ENCODE peak calls at places on chromosomes 12 and 14, in nine cellular contexts. One of them, this sample, is unnamed.

GRCh38 chr14:59332727-59333126 is 132.5 kb downstream of the GPR135 start:
- DNase-seq in mucosa of descending colon: no peak
- DNase-seq in fibroblast of lung: peak; percentile 84
- DNase-seq in body of pancreas: no peak
- DNase-seq in A549: peak; percentile 41
- DNase-seq in CD8-positive, alpha-beta T cell: no peak
- DNase-seq in heart right ventricle: peak; percentile 43
- DNase-seq in BJ: no peak
- DNase-seq in Panc1: no peak
- DNase-seq in this sample: peak; percentile 86

GRCh38 chr12:95243497-95244183 is 26.0 kb downstream of the VEZT start:
- DNase-seq in fibroblast of lung: no peak
- DNase-seq in heart right ventricle: no peak
- DNase-seq in BJ: no peak
- DNase-seq in CD8-positive, alpha-beta T cell: no peak
- DNase-seq in body of pancreas: no peak
- DNase-seq in mucosa of descending colon: no peak
- DNase-seq in A549: no peak
- DNase-seq in Panc1: no peak
- DNase-seq in this sample: no peak

GRCh38 chr14:89165189-89165809 is 251.7 kb downstream of the FOXN3 start:
- DNase-seq in mucosa of descending colon: no peak
- DNase-seq in body of pancreas: peak; percentile 21
- DNase-seq in CD8-positive, alpha-beta T cell: no peak
- DNase-seq in Panc1: no peak
- DNase-seq in A549: no peak
- DNase-seq in BJ: no peak
- DNase-seq in fibroblast of lung: no peak
- DNase-seq in heart right ventricle: peak; percentile 19
- DNase-seq in this sample: peak; percentile 21

GRCh38 chr12:91098942-91099341 is 12.4 kb downstream of the LUM start:
- DNase-seq in mucosa of descending colon: peak; percentile 15
- DNase-seq in Panc1: no peak
- DNase-seq in body of pancreas: peak; percentile 40
- DNase-seq in CD8-positive, alpha-beta T cell: no peak
- DNase-seq in heart right ventricle: no peak
- DNase-seq in BJ: peak; percentile 72
- DNase-seq in A549: peak; percentile 26
- DNase-seq in fibroblast of lung: peak; percentile 95
- DNase-seq in this sample: peak; percentile 93

GRCh38 chr14:38139926-38140325 is 67.8 kb upstream of the SSTR1 start:
- DNase-seq in A549: no peak
- DNase-seq in CD8-positive, alpha-beta T cell: no peak
- DNase-seq in fibroblast of lung: no peak
- DNase-seq in mucosa of descending colon: no peak
- DNase-seq in heart right ventricle: no peak
- DNase-seq in BJ: no peak
- DNase-seq in body of pancreas: no peak
- DNase-seq in Panc1: no peak
- DNase-seq in this sample: no peak

GRCh38 chr12:41919526-41920305 is 225.0 kb downstream of the GXYLT1 start:
- DNase-seq in CD8-positive, alpha-beta T cell: no peak
- DNase-seq in Panc1: no peak
- DNase-seq in heart right ventricle: no peak
- DNase-seq in BJ: no peak
- DNase-seq in fibroblast of lung: no peak
- DNase-seq in mucosa of descending colon: no peak
- DNase-seq in A549: no peak
- DNase-seq in body of pancreas: no peak
- DNase-seq in this sample: no peak

GRCh38 chr12:25958254-25959068 is at the start of gene RASSF8:
- DNase-seq in BJ: no peak
- DNase-seq in heart right ventricle: peak; percentile 79
- DNase-seq in CD8-positive, alpha-beta T cell: no peak
- DNase-seq in Panc1: no peak
- DNase-seq in A549: peak; percentile 62
- DNase-seq in mucosa of descending colon: peak; percentile 60
- DNase-seq in body of pancreas: peak; percentile 77
- DNase-seq in fibroblast of lung: peak; percentile 73
- DNase-seq in this sample: peak; percentile 66

GRCh38 chr14:65290830-65291229 is 121.7 kb upstream of the FUT8 start:
- DNase-seq in CD8-positive, alpha-beta T cell: no peak
- DNase-seq in BJ: peak; percentile 51
- DNase-seq in mucosa of descending colon: no peak
- DNase-seq in body of pancreas: no peak
- DNase-seq in heart right ventricle: no peak
- DNase-seq in fibroblast of lung: peak; percentile 62
- DNase-seq in A549: peak; percentile 42
- DNase-seq in Panc1: no peak
- DNase-seq in this sample: peak; percentile 77

GRCh38 chr14:63701614-63702291 is 26.1 kb downstream of the SGPP1 start:
- DNase-seq in BJ: no peak
- DNase-seq in heart right ventricle: no peak
- DNase-seq in body of pancreas: no peak
- DNase-seq in fibroblast of lung: no peak
- DNase-seq in mucosa of descending colon: no peak
- DNase-seq in Panc1: no peak
- DNase-seq in A549: no peak
- DNase-seq in CD8-positive, alpha-beta T cell: no peak
- DNase-seq in this sample: no peak

GRCh38 chr14:35747379-35747778 is 61.7 kb downstream of the RALGAPA1 start:
- DNase-seq in fibroblast of lung: peak; percentile 76
- DNase-seq in Panc1: no peak
- DNase-seq in BJ: no peak
- DNase-seq in A549: peak; percentile 40
- DNase-seq in mucosa of descending colon: no peak
- DNase-seq in CD8-positive, alpha-beta T cell: no peak
- DNase-seq in body of pancreas: no peak
- DNase-seq in heart right ventricle: no peak
- DNase-seq in this sample: peak; percentile 5

GRCh38 chr12:110637869-110638441 is 24.0 kb downstream of the TCTN1 start:
- DNase-seq in body of pancreas: no peak
- DNase-seq in fibroblast of lung: no peak
- DNase-seq in Panc1: no peak
- DNase-seq in BJ: no peak
- DNase-seq in A549: no peak
- DNase-seq in heart right ventricle: no peak
- DNase-seq in CD8-positive, alpha-beta T cell: no peak
- DNase-seq in mucosa of descending colon: no peak
- DNase-seq in this sample: no peak

GRCh38 chr14:33280646-33281045 is 342.0 kb downstream of the NPAS3 start:
- DNase-seq in A549: no peak
- DNase-seq in Panc1: no peak
- DNase-seq in CD8-positive, alpha-beta T cell: no peak
- DNase-seq in body of pancreas: no peak
- DNase-seq in heart right ventricle: no peak
- DNase-seq in BJ: no peak
- DNase-seq in fibroblast of lung: peak; percentile 5
- DNase-seq in mucosa of descending colon: no peak
- DNase-seq in this sample: peak; percentile 4

GRCh38 chr12:112979281-112979680 is 962 bp downstream of the OAS2 start:
- DNase-seq in CD8-positive, alpha-beta T cell: peak; percentile 69
- DNase-seq in BJ: no peak
- DNase-seq in Panc1: no peak
- DNase-seq in A549: no peak
- DNase-seq in heart right ventricle: no peak
- DNase-seq in mucosa of descending colon: no peak
- DNase-seq in fibroblast of lung: no peak
- DNase-seq in body of pancreas: no peak
- DNase-seq in this sample: no peak

GRCh38 chr12:106710143-106710893 is 64.2 kb upstream of the RIC8B start:
- DNase-seq in CD8-positive, alpha-beta T cell: no peak
- DNase-seq in A549: no peak
- DNase-seq in BJ: no peak
- DNase-seq in body of pancreas: no peak
- DNase-seq in mucosa of descending colon: no peak
- DNase-seq in Panc1: no peak
- DNase-seq in fibroblast of lung: no peak
- DNase-seq in heart right ventricle: no peak
- DNase-seq in this sample: no peak

GRCh38 chr12:113862570-113863454 is 103.3 kb downstream of the RBM19 start:
- DNase-seq in body of pancreas: no peak
- DNase-seq in BJ: peak; percentile 25
- DNase-seq in CD8-positive, alpha-beta T cell: no peak
- DNase-seq in mucosa of descending colon: no peak
- DNase-seq in fibroblast of lung: peak; percentile 87
- DNase-seq in A549: peak; percentile 20
- DNase-seq in Panc1: no peak
- DNase-seq in heart right ventricle: no peak
- DNase-seq in this sample: peak; percentile 87

DNA sequence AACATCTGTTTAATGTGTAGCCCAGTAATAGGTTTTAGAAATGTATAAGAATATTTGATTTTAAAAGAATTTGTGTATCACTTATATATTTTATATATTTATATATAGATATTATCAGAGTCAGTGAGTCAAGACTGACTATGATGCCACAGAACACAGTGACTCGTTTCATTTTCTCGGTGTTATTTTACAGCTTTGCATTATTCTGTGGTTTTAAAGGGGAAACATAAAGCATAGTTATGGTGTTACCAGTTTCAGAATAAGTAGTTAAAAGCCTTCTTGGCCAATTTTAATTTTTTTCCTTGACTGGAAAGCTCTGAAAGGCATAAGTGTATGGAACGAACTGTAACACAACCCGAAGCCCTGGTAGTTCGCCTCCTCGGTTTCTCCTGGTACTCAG is 91.0 kb downstream of the GRIP1 start:
- DNase-seq in mucosa of descending colon: no peak
- DNase-seq in heart right ventricle: no peak
- DNase-seq in fibroblast of lung: peak; percentile 5
- DNase-seq in body of pancreas: no peak
- DNase-seq in Panc1: no peak
- DNase-seq in CD8-positive, alpha-beta T cell: no peak
- DNase-seq in BJ: no peak
- DNase-seq in A549: no peak
- DNase-seq in this sample: no peak
- H3K4me3 ChIP-seq in mucosa of descending colon: no peak overlapping the region
- H3K4me3 ChIP-seq in heart right ventricle: no peak overlapping the region
- H3K4me3 ChIP-seq in fibroblast of lung: no peak overlapping the region
- H3K4me3 ChIP-seq in body of pancreas: no peak overlapping the region
- H3K4me3 ChIP-seq in Panc1: no peak overlapping the region
- H3K4me3 ChIP-seq in CD8-positive, alpha-beta T cell: no peak overlapping the region
- H3K4me3 ChIP-seq in BJ: no peak overlapping the region
- H3K4me3 ChIP-seq in A549: no peak overlapping the region
- H3K4me3 ChIP-seq in this sample: no peak overlapping the region

DNA sequence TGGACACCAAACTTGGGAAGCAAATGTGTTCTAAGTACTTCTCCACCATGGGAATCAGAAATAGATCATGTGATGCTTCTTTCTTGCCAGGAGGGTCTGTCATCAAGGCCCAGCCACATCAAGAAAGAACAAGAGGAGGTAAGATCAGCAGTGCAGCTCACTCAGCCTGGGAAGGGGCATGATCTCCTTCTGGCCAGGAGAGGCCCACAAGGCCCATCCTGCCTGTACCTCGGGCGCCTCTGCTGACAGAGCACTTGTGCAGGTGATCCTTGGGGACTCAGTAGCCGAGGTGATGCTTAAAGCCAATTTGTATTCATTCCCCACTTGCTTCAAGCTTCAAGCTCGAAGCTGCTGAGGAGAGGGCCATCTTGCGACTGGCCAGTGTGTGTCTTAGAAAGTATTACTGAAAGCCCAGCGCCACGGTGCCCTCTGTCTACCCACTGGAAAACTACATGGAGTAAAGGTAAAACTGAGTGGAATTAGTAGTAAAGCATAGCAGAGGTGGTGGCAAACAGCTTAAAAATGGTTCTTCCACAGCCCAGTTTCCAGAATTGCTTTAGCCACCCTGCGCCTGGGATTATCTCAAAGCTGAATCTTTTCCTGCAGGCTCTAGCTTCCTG is 26.2 kb downstream of the RTRAF start:
- DNase-seq in Panc1: no peak
- DNase-seq in heart right ventricle: peak; percentile 46
- DNase-seq in mucosa of descending colon: no peak
- DNase-seq in CD8-positive, alpha-beta T cell: no peak
- DNase-seq in BJ: no peak
- DNase-seq in A549: peak; percentile 39
- DNase-seq in fibroblast of lung: no peak
- DNase-seq in body of pancreas: peak; percentile 37
- DNase-seq in this sample: no peak
- TF ChIP-seq CTCF in Panc1: peak; percentile 49
- TF ChIP-seq CTCF in heart right ventricle: peak; percentile 56
- TF ChIP-seq CTCF in mucosa of descending colon: no peak
- TF ChIP-seq CTCF in CD8-positive, alpha-beta T cell: no peak
- TF ChIP-seq CTCF in BJ: peak; percentile 53
- TF ChIP-seq CTCF in A549: peak; percentile 18
- TF ChIP-seq CTCF in fibroblast of lung: peak; percentile 54
- TF ChIP-seq CTCF in body of pancreas: peak; percentile 42
- TF ChIP-seq CTCF in this sample: peak; percentile 65

GRCh38 chr14:105412768-105413541 is 6.7 kb upstream of the MTA1 start:
- DNase-seq in heart right ventricle: no peak
- DNase-seq in BJ: no peak
- DNase-seq in CD8-positive, alpha-beta T cell: no peak
- DNase-seq in A549: no peak
- DNase-seq in body of pancreas: no peak
- DNase-seq in fibroblast of lung: no peak
- DNase-seq in Panc1: no peak
- DNase-seq in mucosa of descending colon: no peak
- DNase-seq in this sample: no peak

GRCh38 chr14:105415481-105416428 is 3.9 kb upstream of the MTA1 start:
- DNase-seq in fibroblast of lung: no peak
- DNase-seq in A549: no peak
- DNase-seq in CD8-positive, alpha-beta T cell: no peak
- DNase-seq in Panc1: no peak
- DNase-seq in heart right ventricle: no peak
- DNase-seq in body of pancreas: no peak
- DNase-seq in mucosa of descending colon: no peak
- DNase-seq in BJ: no peak
- DNase-seq in this sample: no peak

GRCh38 chr14:105413542-105413886 is 6.1 kb upstream of the MTA1 start:
- DNase-seq in heart right ventricle: no peak
- DNase-seq in A549: no peak
- DNase-seq in mucosa of descending colon: no peak
- DNase-seq in BJ: no peak
- DNase-seq in body of pancreas: no peak
- DNase-seq in CD8-positive, alpha-beta T cell: no peak
- DNase-seq in Panc1: no peak
- DNase-seq in fibroblast of lung: no peak
- DNase-seq in this sample: no peak

GRCh38 chr14:105416671-105417070 is 3.0 kb upstream of the MTA1 start:
- DNase-seq in mucosa of descending colon: no peak
- DNase-seq in BJ: no peak
- DNase-seq in A549: no peak
- DNase-seq in body of pancreas: no peak
- DNase-seq in Panc1: no peak
- DNase-seq in fibroblast of lung: no peak
- DNase-seq in CD8-positive, alpha-beta T cell: no peak
- DNase-seq in heart right ventricle: no peak
- DNase-seq in this sample: no peak

GRCh38 chr14:105414456-105415371 is 4.9 kb upstream of the MTA1 start:
- DNase-seq in fibroblast of lung: peak; percentile 63
- DNase-seq in body of pancreas: peak; percentile 65
- DNase-seq in mucosa of descending colon: peak; percentile 68
- DNase-seq in CD8-positive, alpha-beta T cell: peak; percentile 73
- DNase-seq in A549: peak; percentile 61
- DNase-seq in Panc1: no peak
- DNase-seq in BJ: no peak
- DNase-seq in heart right ventricle: peak; percentile 78
- DNase-seq in this sample: peak; percentile 76
- H3K4me3 ChIP-seq in fibroblast of lung: peak overlapping the region; percentile 54
- H3K4me3 ChIP-seq in body of pancreas: no peak overlapping the region
- H3K4me3 ChIP-seq in mucosa of descending colon: no peak overlapping the region
- H3K4me3 ChIP-seq in CD8-positive, alpha-beta T cell: peak overlapping the region; percentile 69
- H3K4me3 ChIP-seq in A549: peak overlapping the region; percentile 41
- H3K4me3 ChIP-seq in Panc1: peak overlapping the region; percentile 29
- H3K4me3 ChIP-seq in BJ: peak overlapping the region; percentile 35
- H3K4me3 ChIP-seq in heart right ventricle: peak overlapping the region; percentile 56
- H3K4me3 ChIP-seq in this sample: peak overlapping the region; percentile 21

GRCh38 chr14:104880584-104881210 is 15.6 kb downstream of the CEP170B start:
- DNase-seq in CD8-positive, alpha-beta T cell: no peak
- DNase-seq in heart right ventricle: no peak
- DNase-seq in Panc1: no peak
- DNase-seq in BJ: no peak
- DNase-seq in mucosa of descending colon: no peak
- DNase-seq in body of pancreas: no peak
- DNase-seq in A549: no peak
- DNase-seq in fibroblast of lung: no peak
- DNase-seq in this sample: no peak
- TF ChIP-seq CTCF in CD8-positive, alpha-beta T cell: no peak
- TF ChIP-seq CTCF in heart right ventricle: no peak
- TF ChIP-seq CTCF in Panc1: no peak
- TF ChIP-seq CTCF in BJ: no peak
- TF ChIP-seq CTCF in mucosa of descending colon: no peak
- TF ChIP-seq CTCF in body of pancreas: no peak
- TF ChIP-seq CTCF in A549: no peak
- TF ChIP-seq CTCF in fibroblast of lung: no peak
- TF ChIP-seq CTCF in this sample: no peak

This sample was measured in cardiac fibroblast.